ENCODE peak calls at places on chromosome 12, in six cellular contexts. One of them, this sample, is unnamed.

GRCh38 chr12:15273896-15274295 is 48.4 kb upstream of the PTPRO start:
- DNase-seq in AG04450: no peak
- DNase-seq in cardiac muscle cell: no peak
- DNase-seq in GM12865: peak; percentile 17
- DNase-seq in pancreas: no peak
- DNase-seq in neural progenitor cell: no peak
- DNase-seq in this sample: no peak

GRCh38 chr12:15800278-15800677 is 11.1 kb upstream of the EPS8 start:
- DNase-seq in cardiac muscle cell: no peak
- DNase-seq in GM12865: no peak
- DNase-seq in neural progenitor cell: no peak
- DNase-seq in AG04450: no peak
- DNase-seq in pancreas: no peak
- DNase-seq in this sample: no peak

GRCh38 chr12:6664902-6665301 is 2.0 kb upstream of the ING4 start:
- DNase-seq in GM12865: no peak
- DNase-seq in neural progenitor cell: no peak
- DNase-seq in cardiac muscle cell: no peak
- DNase-seq in AG04450: no peak
- DNase-seq in pancreas: no peak
- DNase-seq in this sample: no peak

GRCh38 chr12:55372521-55372920 is 9.7 kb downstream of the OR6C75 start:
- DNase-seq in cardiac muscle cell: no peak
- DNase-seq in GM12865: no peak
- DNase-seq in neural progenitor cell: no peak
- DNase-seq in AG04450: no peak
- DNase-seq in pancreas: no peak
- DNase-seq in this sample: no peak

GRCh38 chr12:24854908-24855307 is 94.0 kb downstream of the BCAT1 start:
- DNase-seq in GM12865: no peak
- DNase-seq in neural progenitor cell: no peak
- DNase-seq in cardiac muscle cell: no peak
- DNase-seq in AG04450: no peak
- DNase-seq in pancreas: no peak
- DNase-seq in this sample: no peak

GRCh38 chr12:75571204-75571603 is 59.8 kb upstream of the KRR1 start:
- DNase-seq in neural progenitor cell: no peak
- DNase-seq in GM12865: no peak
- DNase-seq in AG04450: no peak
- DNase-seq in cardiac muscle cell: no peak
- DNase-seq in pancreas: no peak
- DNase-seq in this sample: no peak

GRCh38 chr12:10182662-10183061 is 3.8 kb downstream of the TMEM52B start:
- DNase-seq in AG04450: no peak
- DNase-seq in pancreas: no peak
- DNase-seq in GM12865: no peak
- DNase-seq in cardiac muscle cell: no peak
- DNase-seq in neural progenitor cell: no peak
- DNase-seq in this sample: no peak

GRCh38 chr12:75656650-75657049 is 145.2 kb upstream of the KRR1 start:
- DNase-seq in GM12865: no peak
- DNase-seq in neural progenitor cell: no peak
- DNase-seq in AG04450: peak; percentile 76
- DNase-seq in cardiac muscle cell: no peak
- DNase-seq in pancreas: no peak
- DNase-seq in this sample: no peak

GRCh38 chr12:114625294-114625851 is 58.6 kb downstream of the TBX3 start:
- DNase-seq in neural progenitor cell: peak; percentile 83
- DNase-seq in GM12865: peak; percentile 60
- DNase-seq in AG04450: peak; percentile 42
- DNase-seq in cardiac muscle cell: peak; percentile 81
- DNase-seq in pancreas: no peak
- DNase-seq in this sample: peak; percentile 58

GRCh38 chr12:79522237-79522636 is 168.5 kb downstream of the PAWR start:
- DNase-seq in cardiac muscle cell: no peak
- DNase-seq in neural progenitor cell: peak; percentile 37
- DNase-seq in AG04450: no peak
- DNase-seq in GM12865: no peak
- DNase-seq in pancreas: no peak
- DNase-seq in this sample: no peak

GRCh38 chr12:6959376-6960290 is 8.5 kb downstream of the PTPN6 start:
- DNase-seq in neural progenitor cell: no peak
- DNase-seq in AG04450: no peak
- DNase-seq in GM12865: peak; percentile 31
- DNase-seq in cardiac muscle cell: no peak
- DNase-seq in pancreas: no peak
- DNase-seq in this sample: no peak

GRCh38 chr12:106144847-106145246 is 6.1 kb upstream of the NUAK1 start:
- DNase-seq in GM12865: peak; percentile 17
- DNase-seq in cardiac muscle cell: no peak
- DNase-seq in AG04450: no peak
- DNase-seq in neural progenitor cell: no peak
- DNase-seq in pancreas: no peak
- DNase-seq in this sample: no peak

GRCh38 chr12:97075583-97076268 is 168.7 kb downstream of the NEDD1 start:
- DNase-seq in neural progenitor cell: peak; percentile 28
- DNase-seq in GM12865: no peak
- DNase-seq in pancreas: no peak
- DNase-seq in AG04450: no peak
- DNase-seq in cardiac muscle cell: no peak
- DNase-seq in this sample: no peak

GRCh38 chr12:5456025-5456424 is 24.1 kb downstream of the NTF3 start:
- DNase-seq in GM12865: no peak
- DNase-seq in AG04450: no peak
- DNase-seq in cardiac muscle cell: no peak
- DNase-seq in pancreas: no peak
- DNase-seq in neural progenitor cell: no peak
- DNase-seq in this sample: no peak

GRCh38 chr12:7609480-7609879 is 56.2 kb downstream of the APOBEC1 start:
- DNase-seq in GM12865: peak; percentile 19
- DNase-seq in AG04450: no peak
- DNase-seq in neural progenitor cell: no peak
- DNase-seq in cardiac muscle cell: no peak
- DNase-seq in pancreas: no peak
- DNase-seq in this sample: no peak

GRCh38 chr12:3988519-3989217 is 115.5 kb upstream of the PARP11 start:
- DNase-seq in cardiac muscle cell: no peak
- DNase-seq in GM12865: peak; percentile 37
- DNase-seq in neural progenitor cell: no peak
- DNase-seq in pancreas: no peak
- DNase-seq in AG04450: no peak
- DNase-seq in this sample: no peak

GRCh38 chr12:19140381-19141236 is 11.1 kb downstream of the PLEKHA5 start:
- DNase-seq in AG04450: no peak
- DNase-seq in cardiac muscle cell: no peak
- DNase-seq in pancreas: no peak
- DNase-seq in GM12865: no peak
- DNase-seq in neural progenitor cell: no peak
- DNase-seq in this sample: no peak

GRCh38 chr12:62649412-62650116 is 182.9 kb downstream of the MON2 start:
- DNase-seq in AG04450: no peak
- DNase-seq in neural progenitor cell: no peak
- DNase-seq in GM12865: no peak
- DNase-seq in pancreas: no peak
- DNase-seq in cardiac muscle cell: no peak
- DNase-seq in this sample: no peak

GRCh38 chr12:96448287-96448686 is 41.1 kb upstream of the CFAP54 start:
- DNase-seq in GM12865: no peak
- DNase-seq in neural progenitor cell: no peak
- DNase-seq in AG04450: peak; percentile 64
- DNase-seq in pancreas: no peak
- DNase-seq in cardiac muscle cell: no peak
- DNase-seq in this sample: peak; percentile 94

GRCh38 chr12:32476446-32476845 is 77.1 kb downstream of the FGD4 start:
- DNase-seq in GM12865: no peak
- DNase-seq in neural progenitor cell: no peak
- DNase-seq in AG04450: no peak
- DNase-seq in cardiac muscle cell: no peak
- DNase-seq in pancreas: no peak
- DNase-seq in this sample: no peak

GRCh38 chr12:32478166-32478565 is 78.8 kb downstream of the FGD4 start:
- DNase-seq in pancreas: no peak
- DNase-seq in AG04450: no peak
- DNase-seq in neural progenitor cell: no peak
- DNase-seq in cardiac muscle cell: no peak
- DNase-seq in GM12865: no peak
- DNase-seq in this sample: no peak

GRCh38 chr12:32477714-32478113 is 78.4 kb downstream of the FGD4 start:
- DNase-seq in neural progenitor cell: no peak
- DNase-seq in GM12865: no peak
- DNase-seq in AG04450: no peak
- DNase-seq in pancreas: no peak
- DNase-seq in cardiac muscle cell: no peak
- DNase-seq in this sample: no peak

GRCh38 chr12:32482226-32482625 is 82.9 kb downstream of the FGD4 start:
- DNase-seq in GM12865: peak; percentile 41
- DNase-seq in cardiac muscle cell: no peak
- DNase-seq in AG04450: no peak
- DNase-seq in neural progenitor cell: no peak
- DNase-seq in pancreas: no peak
- DNase-seq in this sample: no peak

GRCh38 chr12:32478858-32479257 is 79.5 kb downstream of the FGD4 start:
- DNase-seq in neural progenitor cell: no peak
- DNase-seq in pancreas: no peak
- DNase-seq in GM12865: no peak
- DNase-seq in AG04450: no peak
- DNase-seq in cardiac muscle cell: no peak
- DNase-seq in this sample: no peak
- TF ChIP-seq CTCF in neural progenitor cell: no peak
- TF ChIP-seq CTCF in pancreas: no peak
- TF ChIP-seq CTCF in GM12865: no peak
- TF ChIP-seq CTCF in AG04450: no peak
- TF ChIP-seq CTCF in cardiac muscle cell: no peak
- TF ChIP-seq CTCF in this sample: no peak

DNA sequence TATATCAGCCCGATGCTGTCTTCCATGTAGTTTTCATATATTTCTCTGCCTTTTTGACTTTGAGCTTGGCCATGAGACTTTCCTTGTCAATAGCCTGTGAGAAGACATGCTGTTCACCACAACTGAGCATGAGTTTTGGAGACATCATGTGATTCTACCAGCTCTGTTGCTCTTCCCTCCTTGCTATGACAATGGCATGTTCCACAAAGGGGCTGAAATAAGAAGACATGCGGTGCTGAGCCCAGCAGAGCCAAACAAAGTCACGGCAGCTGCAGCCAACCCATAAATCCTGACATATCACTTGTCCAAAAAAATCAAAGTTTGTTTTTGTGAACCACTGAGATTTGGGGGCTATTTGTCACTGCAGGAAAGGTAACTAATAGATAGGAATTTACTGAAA is 343.4 kb upstream of the KITLG start:
- DNase-seq in cardiac muscle cell: no peak
- DNase-seq in AG04450: no peak
- DNase-seq in GM12865: no peak
- DNase-seq in pancreas: no peak
- DNase-seq in neural progenitor cell: no peak
- DNase-seq in this sample: no peak
- H3K4me3 ChIP-seq in cardiac muscle cell: no peak overlapping the region
- H3K4me3 ChIP-seq in AG04450: no peak overlapping the region
- H3K4me3 ChIP-seq in GM12865: no peak overlapping the region
- H3K4me3 ChIP-seq in pancreas: no peak overlapping the region
- H3K4me3 ChIP-seq in neural progenitor cell: no peak overlapping the region
- H3K4me3 ChIP-seq in this sample: no peak overlapping the region

GRCh38 chr12:81141220-81141619 is 63.3 kb downstream of the ACSS3 start:
- DNase-seq in GM12865: no peak
- DNase-seq in neural progenitor cell: peak; percentile 7
- DNase-seq in pancreas: no peak
- DNase-seq in cardiac muscle cell: no peak
- DNase-seq in AG04450: no peak
- DNase-seq in this sample: no peak

GRCh38 chr12:81136519-81136918 is 58.6 kb downstream of the ACSS3 start:
- DNase-seq in pancreas: no peak
- DNase-seq in GM12865: no peak
- DNase-seq in cardiac muscle cell: no peak
- DNase-seq in neural progenitor cell: no peak
- DNase-seq in AG04450: no peak
- DNase-seq in this sample: no peak
- TF ChIP-seq CTCF in pancreas: no peak
- TF ChIP-seq CTCF in GM12865: no peak
- TF ChIP-seq CTCF in cardiac muscle cell: no peak
- TF ChIP-seq CTCF in neural progenitor cell: no peak
- TF ChIP-seq CTCF in AG04450: no peak
- TF ChIP-seq CTCF in this sample: no peak

GRCh38 chr12:25935355-25936144 is 22.9 kb upstream of the RASSF8 start:
- DNase-seq in neural progenitor cell: peak; percentile 46
- DNase-seq in AG04450: no peak
- DNase-seq in pancreas: no peak
- DNase-seq in GM12865: no peak
- DNase-seq in cardiac muscle cell: peak; percentile 39
- DNase-seq in this sample: no peak
- H3K4me3 ChIP-seq in neural progenitor cell: no peak overlapping the region
- H3K4me3 ChIP-seq in AG04450: no peak overlapping the region
- H3K4me3 ChIP-seq in pancreas: no peak overlapping the region
- H3K4me3 ChIP-seq in GM12865: no peak overlapping the region
- H3K4me3 ChIP-seq in cardiac muscle cell: no peak overlapping the region
- H3K4me3 ChIP-seq in this sample: no peak overlapping the region

GRCh38 chr12:113091506-113091905 is 35.0 kb downstream of the DTX1 start:
- DNase-seq in pancreas: no peak
- DNase-seq in cardiac muscle cell: no peak
- DNase-seq in GM12865: no peak
- DNase-seq in AG04450: no peak
- DNase-seq in neural progenitor cell: no peak
- DNase-seq in this sample: no peak

GRCh38 chr12:113093409-113094101 is 37.0 kb downstream of the DTX1 start:
- DNase-seq in AG04450: no peak
- DNase-seq in neural progenitor cell: no peak
- DNase-seq in pancreas: no peak
- DNase-seq in cardiac muscle cell: no peak
- DNase-seq in GM12865: no peak
- DNase-seq in this sample: no peak

GRCh38 chr12:113094738-113095137 is 38.2 kb downstream of the DTX1 start:
- DNase-seq in AG04450: no peak
- DNase-seq in pancreas: no peak
- DNase-seq in GM12865: no peak
- DNase-seq in cardiac muscle cell: no peak
- DNase-seq in neural progenitor cell: no peak
- DNase-seq in this sample: no peak

GRCh38 chr12:113090740-113091139 is 34.2 kb downstream of the DTX1 start:
- DNase-seq in neural progenitor cell: no peak
- DNase-seq in pancreas: no peak
- DNase-seq in cardiac muscle cell: no peak
- DNase-seq in GM12865: no peak
- DNase-seq in AG04450: no peak
- DNase-seq in this sample: no peak

GRCh38 chr12:113092478-113093408 is 36.2 kb downstream of the DTX1 start:
- DNase-seq in GM12865: peak; percentile 43
- DNase-seq in pancreas: peak; percentile 29
- DNase-seq in cardiac muscle cell: peak; percentile 42
- DNase-seq in neural progenitor cell: peak; percentile 82
- DNase-seq in AG04450: no peak
- DNase-seq in this sample: no peak
- TF ChIP-seq CTCF in GM12865: peak; percentile 32
- TF ChIP-seq CTCF in pancreas: no peak
- TF ChIP-seq CTCF in cardiac muscle cell: peak; percentile 35
- TF ChIP-seq CTCF in neural progenitor cell: peak; percentile 51
- TF ChIP-seq CTCF in AG04450: no peak
- TF ChIP-seq CTCF in this sample: no peak

GRCh38 chr12:49843871-49844437 is 1.0 kb upstream of the BCDIN3D start:
- DNase-seq in AG04450: no peak
- DNase-seq in neural progenitor cell: no peak
- DNase-seq in cardiac muscle cell: no peak
- DNase-seq in pancreas: no peak
- DNase-seq in GM12865: no peak
- DNase-seq in this sample: no peak
- H3K4me3 ChIP-seq in AG04450: no peak overlapping the region
- H3K4me3 ChIP-seq in neural progenitor cell: no peak overlapping the region
- H3K4me3 ChIP-seq in cardiac muscle cell: no peak overlapping the region
- H3K4me3 ChIP-seq in pancreas: peak overlapping the region; percentile 73
- H3K4me3 ChIP-seq in GM12865: no peak overlapping the region
- H3K4me3 ChIP-seq in this sample: peak overlapping the region; percentile 98

This sample was measured in LNCaP clone FGC.